ENCODE peak calls at places on chromosomes 7 and 10, in five cellular contexts. I is K562, S is IMR-90, C is fibroblast of lung, P is mesendoderm. U is an unnamed sample.

GRCh38 chr7:116888895-116889294 is 26.5 kb downstream of the CAPZA2 start:
- DNase-seq in I (no peak), S (no peak), C (no peak), P (no peak), U (no peak)

GRCh38 chr7:98228801-98229200 is 17.6 kb downstream of the BHLHA15 start:
- DNase-seq in I (no peak), S (no peak), C (no peak), P (no peak), U (no peak)

GRCh38 chr10:76007206-76007605 is 575.8 kb downstream of the LRMDA start:
- DNase-seq in I (no peak), S (no peak), C (no peak), P (no peak), U (no peak)

GRCh38 chr10:103648951-103649532 is 155.5 kb downstream of the NEURL1 start:
- DNase-seq in I (no peak), S (peak; percentile 16), C (peak; percentile 77), P (no peak), U (no peak)

GRCh38 chr7:30332549-30332948 is 48.2 kb downstream of the ZNRF2 start:
- DNase-seq in I (no peak), S (no peak), C (no peak), P (no peak), U (no peak)

GRCh38 chr10:130557181-130557580 is 421.0 kb downstream of the GLRX3 start:
- DNase-seq in I (no peak), S (no peak), C (no peak), P (no peak), U (no peak)

GRCh38 chr7:141073641-141074161 is at the start of gene TMEM178B:
- DNase-seq in I (no peak), S (no peak), C (no peak), P (peak; percentile 60), U (no peak)

GRCh38 chr7:104971290-104972071 is 42.5 kb upstream of the KMT2E start:
- DNase-seq in I (no peak), S (peak; percentile 60), C (peak; percentile 56), P (no peak), U (peak; percentile 72)

GRCh38 chr7:158028290-158028941 is 559.2 kb downstream of the PTPRN2 start:
- DNase-seq in I (no peak), S (no peak), C (no peak), P (no peak), U (no peak)

GRCh38 chr10:115335366-115335765 is 242.2 kb downstream of the ATRNL1 start:
- DNase-seq in I (no peak), S (no peak), C (peak; percentile 14), P (no peak), U (peak; percentile 67)

GRCh38 chr10:130141460-130141859 is 5.3 kb downstream of the GLRX3 start:
- DNase-seq in I (peak; percentile 54), S (peak; percentile 36), C (peak; percentile 54), P (no peak), U (no peak)

GRCh38 chr7:101950450-101951119 is 133.2 kb downstream of the CUX1 start:
- DNase-seq in I (no peak), S (peak; percentile 78), C (peak; percentile 71), P (peak; percentile 84), U (no peak)

GRCh38 chr10:47371629-47372485 is 12.2 kb downstream of the ZNF488 start:
- DNase-seq in I (no peak), S (no peak), C (no peak), P (no peak), U (no peak)

GRCh38 chr7:37449621-37450020 is 957 bp upstream of the ELMO1 start:
- DNase-seq in I (no peak), S (no peak), C (no peak), P (no peak), U (no peak)

GRCh38 chr7:37452346-37452745 is 3.7 kb upstream of the ELMO1 start:
- DNase-seq in I (no peak), S (no peak), C (no peak), P (no peak), U (no peak)

GRCh38 chr7:37448057-37448636 is 517 bp downstream of the ELMO1 start:
- DNase-seq in I (no peak), S (no peak), C (no peak), P (peak; percentile 41), U (no peak)

GRCh38 chr7:37448637-37449331 is at the start of gene ELMO1:
- DNase-seq in I (peak; percentile 67), S (peak; percentile 6), C (peak; percentile 24), P (peak; percentile 95), U (peak; percentile 57)

DNA sequence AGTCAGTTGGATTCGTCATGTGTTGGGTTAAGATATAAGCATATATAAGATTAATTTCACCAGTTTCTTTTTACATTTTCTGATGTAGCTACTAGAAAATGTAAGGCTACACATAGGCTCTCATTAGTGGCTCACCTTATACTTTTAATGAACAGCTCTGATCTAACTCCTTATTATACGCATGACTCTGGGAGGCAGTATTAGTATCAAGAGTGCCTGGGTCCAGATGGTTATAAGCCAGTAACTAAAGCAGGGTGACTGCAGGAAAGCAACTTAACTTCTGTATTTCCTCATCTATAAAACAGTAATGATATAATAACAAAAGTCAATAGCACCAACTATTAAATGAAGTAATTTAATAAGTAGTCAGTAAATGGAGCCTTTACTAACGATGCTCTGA is 1.4 kb upstream of the ELMO1 start:
- DNase-seq in I (no peak), S (no peak), C (no peak), P (no peak), U (no peak)
- H3K4me2 ChIP-seq in I (no peak overlapping the region), S (no peak overlapping the region), C (no peak overlapping the region), P (no peak overlapping the region), U (no peak overlapping the region)

GRCh38 chr10:67284589-67284988 is 358.8 kb downstream of the LRRTM3 start:
- DNase-seq in I (no peak), S (no peak), C (no peak), P (no peak), U (no peak)
- H3K4me2 ChIP-seq in I (no peak overlapping the region), S (no peak overlapping the region), C (no peak overlapping the region), P (no peak overlapping the region), U (no peak overlapping the region)

GRCh38 chr10:14560794-14561765 is 213.6 kb downstream of the FAM107B start:
- DNase-seq in I (no peak), S (no peak), C (no peak), P (no peak), U (no peak)
- H3K4me2 ChIP-seq in I (no peak overlapping the region), S (no peak overlapping the region), C (no peak overlapping the region), P (no peak overlapping the region), U (no peak overlapping the region)

GRCh38 chr7:38820571-38820970 is 88.4 kb downstream of the VPS41 start:
- DNase-seq in I (no peak), S (no peak), C (no peak), P (no peak), U (no peak)

GRCh38 chr7:38822556-38822955 is 86.4 kb downstream of the VPS41 start:
- DNase-seq in I (peak; percentile 16), S (peak; percentile 18), C (peak; percentile 42), P (no peak), U (peak; percentile 9)

GRCh38 chr7:38824948-38825347 is 84.0 kb downstream of the VPS41 start:
- DNase-seq in I (no peak), S (no peak), C (no peak), P (no peak), U (no peak)

GRCh38 chr7:38830826-38831225 is 78.2 kb downstream of the VPS41 start:
- DNase-seq in I (no peak), S (no peak), C (no peak), P (no peak), U (no peak)

DNA sequence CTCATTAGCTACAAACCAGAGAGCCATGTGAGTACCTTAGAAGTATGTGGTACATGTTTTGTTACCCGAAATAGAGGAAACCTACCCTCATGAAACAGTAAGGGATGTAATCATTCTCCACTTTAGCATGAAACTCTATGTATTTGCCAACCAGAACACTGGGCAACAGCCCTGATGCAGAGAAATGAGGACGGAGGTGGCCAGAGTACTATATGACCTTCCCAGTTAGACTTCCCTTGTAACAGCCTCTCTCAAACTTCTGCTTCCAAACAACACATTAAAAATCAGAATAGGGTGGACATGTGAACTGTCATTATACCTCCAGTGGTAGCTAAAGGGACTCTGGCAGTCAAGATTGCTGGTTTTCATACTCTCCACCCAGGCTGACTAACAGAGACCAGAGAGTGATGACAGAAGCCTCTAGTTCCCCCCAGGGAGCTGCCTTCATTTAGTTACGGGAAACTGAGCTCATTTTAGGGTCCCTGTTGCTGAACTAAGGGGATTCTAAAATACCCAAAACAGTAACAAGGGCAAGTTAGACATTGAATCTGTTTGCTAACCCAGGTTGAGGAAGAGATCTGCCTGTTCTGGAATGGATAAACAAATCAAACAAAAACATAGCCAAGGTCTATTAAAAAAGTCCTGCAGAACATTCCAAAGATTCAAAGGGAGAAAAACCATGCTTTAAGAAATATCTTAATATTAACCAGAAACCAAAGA is 83.1 kb downstream of the VPS41 start:
- DNase-seq in I (no peak), S (no peak), C (no peak), P (no peak), U (no peak)
- H3K4me2 ChIP-seq in I (no peak overlapping the region), S (no peak overlapping the region), C (no peak overlapping the region), P (no peak overlapping the region), U (no peak overlapping the region)

U was measured in mammary epithelial cell.